ENCODE peak calls at places on chromosomes 16 and 17, in six cellular contexts. S is thoracic aorta; J is anterior cingulate cortex; U is stimulated activated CD4-positive, alpha-beta T cell treated with anti-CD3 and anti-CD28 coated beads, Interleukin-4, amount 100 ng/mL, for 48 hours; V is mucosa of gallbladder; B is activated CD8-positive, alpha-beta memory T cell treated with anti-CD3 and anti-CD28 coated beads, Interleukin-2, amount 50 U/mL, for 48 hours. R is an unnamed sample.

GRCh38 chr17:48322060-48322459 is 108.0 kb downstream of the SKAP1 start:
- DNase-seq in B (no peak), U (no peak), J (no peak), S (no peak), V (no peak), R (no peak)

GRCh38 chr17:57915980-57916757 is 39.0 kb downstream of the CUEDC1 start:
- DNase-seq in U (no peak), V (no peak), S (no peak), J (peak), B (no peak), R (no peak)

GRCh38 chr17:57676543-57676942 is 68.6 kb downstream of the CCDC182 start:
- DNase-seq in U (no peak), S (no peak), J (no peak), V (no peak), B (peak), R (no peak)

GRCh38 chr16:14374451-14375131 is 255.5 kb downstream of the PARN start:
- DNase-seq in B (no peak), S (no peak), U (no peak), V (no peak), J (no peak), R (no peak)

GRCh38 chr17:17757391-17757791 is 76.1 kb downstream of the RAI1 start:
- DNase-seq in B (peak), J (no peak), V (no peak), S (no peak), U (no peak), R (peak)

GRCh38 chr17:77325826-77326581 is 185.2 kb downstream of the SEC14L1 start:
- DNase-seq in V (no peak), U (no peak), J (no peak), B (peak), S (no peak), R (no peak)

GRCh38 chr17:58960068-58960467 is 146.6 kb downstream of the TRIM37 start:
- DNase-seq in J (no peak), B (no peak), U (no peak), V (peak), S (no peak), R (no peak)

GRCh38 chr16:87607871-87608270 is 5.6 kb downstream of the JPH3 start:
- DNase-seq in U (no peak), J (no peak), S (no peak), B (no peak), V (no peak), R (no peak)

GRCh38 chr16:83925095-83925905 is 26.4 kb downstream of the MLYCD start:
- DNase-seq in U (no peak), B (no peak), V (no peak), S (no peak), J (no peak), R (no peak)

GRCh38 chr17:61722398-61722797 is 131.4 kb upstream of the NACA2 start:
- DNase-seq in B (no peak), S (no peak), U (no peak), J (no peak), V (no peak), R (no peak)

GRCh38 chr17:44024271-44024663 is 9.5 kb upstream of the TMEM101 start:
- DNase-seq in J (no peak), U (no peak), S (no peak), V (no peak), B (no peak), R (no peak)

GRCh38 chr16:4265676-4266075 is 7.1 kb downstream of the TFAP4 start:
- DNase-seq in U (no peak), J (no peak), S (no peak), B (no peak), V (no peak), R (no peak)

GRCh38 chr16:3498988-3499387 is 1.8 kb upstream of the CLUAP1 start:
- DNase-seq in B (no peak), J (no peak), V (no peak), U (no peak), S (no peak), R (no peak)

GRCh38 chr17:78192616-78193015 is 5.5 kb downstream of the AFMID start:
- DNase-seq in S (no peak), V (no peak), B (no peak), J (no peak), U (no peak), R (no peak)

GRCh38 chr16:11634307-11634706 is 33.9 kb upstream of the SNN start:
- DNase-seq in J (no peak), V (no peak), U (no peak), S (no peak), B (no peak), R (no peak)

GRCh38 chr17:45146616-45147101 is 1.6 kb upstream of the HEXIM1 start:
- DNase-seq in V (peak), S (no peak), J (no peak), U (no peak), B (no peak), R (no peak)

GRCh38 chr16:48862087-48862532 is 252.1 kb upstream of the N4BP1 start:
- DNase-seq in V (no peak), S (no peak), B (no peak), J (no peak), U (no peak), R (peak)

R was measured in left colon.